ENCODE peak calls at places on chromosomes 3 and 15, in nine cellular contexts. Y is HCT116, W is A549, O is GM12878, U is Panc1, G is GM23338, L is K562, S is SK-N-SH, R is HepG2. Z is an unnamed sample.

GRCh38 chr15:56428821-56429458 is 36.0 kb downstream of the MNS1 start:
- DNase-seq in S (peak), U (peak), W (peak), G (peak), R (peak), Y (peak), O (peak), L (peak), Z (no peak)

GRCh38 chr3:155416500-155417118 is 123.1 kb upstream of the STRIT1 start:
- DNase-seq in R (no peak), L (no peak), U (peak), S (no peak), G (no peak), Y (no peak), W (peak), O (no peak), Z (no peak)

GRCh38 chr15:78929536-78930264 is 15.1 kb downstream of the CTSH start:
- DNase-seq in G (no peak), R (no peak), Y (no peak), S (no peak), W (no peak), O (no peak), U (no peak), L (no peak), Z (no peak)

GRCh38 chr15:63523306-63523990 is 19.1 kb downstream of the USP3 start:
- DNase-seq in U (no peak), L (no peak), R (no peak), O (no peak), Y (no peak), W (no peak), S (no peak), G (no peak), Z (no peak)

GRCh38 chr15:63008333-63009049 is 34.1 kb upstream of the TPM1 start:
- DNase-seq in L (no peak), S (no peak), Y (no peak), G (no peak), U (no peak), W (no peak), R (no peak), O (no peak), Z (no peak)

GRCh38 chr15:100346866-100347512 is 5.2 kb upstream of the ADAMTS17 start:
- DNase-seq in S (no peak), L (no peak), R (no peak), Y (no peak), O (no peak), W (no peak), G (no peak), U (no peak), Z (no peak)

GRCh38 chr3:141412936-141413354 is 44.6 kb downstream of the ZBTB38 start:
- DNase-seq in S (no peak), L (no peak), G (no peak), W (no peak), O (no peak), Y (no peak), U (no peak), R (peak), Z (no peak)

GRCh38 chr3:68972358-68972979 is 40.1 kb upstream of the TAFA4 start:
- DNase-seq in W (peak), O (no peak), U (peak), L (peak), G (peak), S (peak), R (peak), Y (peak), Z (no peak)

GRCh38 chr3:24683511-24684384 is 189.1 kb upstream of the THRB start:
- DNase-seq in L (peak), G (peak), Y (peak), W (peak), R (peak), O (no peak), S (peak), U (peak), Z (no peak)

GRCh38 chr15:99454941-99455795 is 110.6 kb upstream of the MEF2A start:
- DNase-seq in O (no peak), L (no peak), W (no peak), R (peak), U (no peak), S (no peak), Y (peak), G (no peak), Z (no peak)

GRCh38 chr15:29116970-29117700 is 152.5 kb downstream of the NSMCE3 start:
- DNase-seq in G (no peak), O (no peak), S (no peak), Y (no peak), W (no peak), R (no peak), U (no peak), L (no peak), Z (no peak)

GRCh38 chr3:190860531-190860930 is 2.0 kb downstream of the GMNC start:
- DNase-seq in W (no peak), O (no peak), L (no peak), Y (no peak), R (no peak), G (peak), U (no peak), S (no peak), Z (no peak)

GRCh38 chr3:191356586-191357439 is 26.5 kb upstream of the UTS2B start:
- DNase-seq in O (no peak), U (no peak), L (no peak), R (no peak), S (no peak), W (no peak), Y (peak), G (peak), Z (no peak)

GRCh38 chr3:14143271-14143605 is 18.4 kb downstream of the TMEM43 start:
- DNase-seq in L (no peak), W (no peak), R (no peak), S (no peak), Y (no peak), O (no peak), G (no peak), U (no peak), Z (no peak)

GRCh38 chr15:51706347-51706746 is 25.0 kb downstream of the SCG3 start:
- DNase-seq in L (peak), U (no peak), S (peak), G (no peak), W (no peak), Y (no peak), O (no peak), R (no peak), Z (no peak)

GRCh38 chr15:68581725-68582124 is 2.9 kb downstream of the CORO2B start:
- DNase-seq in U (no peak), S (no peak), O (no peak), G (no peak), L (no peak), R (no peak), Y (no peak), W (no peak), Z (no peak)

GRCh38 chr15:76330281-76330680 is 6.3 kb upstream of the ISL2 start:
- DNase-seq in W (peak), L (no peak), R (peak), Y (no peak), G (peak), U (no peak), O (no peak), S (peak), Z (no peak)

GRCh38 chr15:89822951-89823701 is 8.5 kb upstream of the ANPEP start:
- DNase-seq in S (peak), O (no peak), U (no peak), G (no peak), R (no peak), L (no peak), Y (no peak), W (no peak), Z (no peak)

DNA sequence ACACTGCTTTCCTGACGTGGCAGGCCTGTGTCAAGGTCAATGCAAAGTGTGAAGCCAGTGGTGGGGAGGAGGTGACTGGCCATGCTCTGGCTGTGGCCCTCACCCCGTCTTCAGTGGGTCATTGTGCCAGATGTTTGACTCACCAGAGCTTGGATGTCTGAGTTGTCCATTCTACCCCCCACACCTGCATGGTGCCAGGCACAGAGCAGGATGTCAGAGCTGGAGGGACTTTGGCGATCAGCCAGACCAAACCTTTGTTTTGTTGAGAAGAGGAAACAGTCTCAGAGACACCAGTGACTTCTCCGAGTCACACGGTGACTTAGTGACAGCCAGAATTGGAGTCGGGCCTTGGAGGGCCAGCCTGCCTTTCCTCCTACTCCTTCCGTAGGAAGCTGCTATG is 49.5 kb downstream of the SMAD6 start:
- DNase-seq in S (no peak), U (no peak), R (peak), G (no peak), L (no peak), Y (peak), W (no peak), O (no peak), Z (peak)
- H3K27ac ChIP-seq in S (no peak), U (peak), R (no peak), G (no peak), L (no peak), Y (peak), W (peak), O (no peak), Z (no peak)

GRCh38 chr15:88193415-88193814 is 63.1 kb downstream of the NTRK3 start:
- DNase-seq in R (peak), L (peak), U (no peak), O (no peak), G (peak), Y (no peak), S (no peak), W (peak), Z (no peak)
- TF ChIP-seq REST in R (no peak), L (no peak), U (no peak), O (no peak), G (no peak), Y (no peak), S (no peak), W (no peak), Z (no peak)

GRCh38 chr3:184338538-184338945 is 1.1 kb downstream of the FAM131A start:
- DNase-seq in U (no peak), Y (no peak), G (peak), W (no peak), R (no peak), O (no peak), L (no peak), S (peak), Z (no peak)
- H3K4me3 ChIP-seq in U (no peak), Y (no peak), G (peak), W (no peak), R (no peak), O (no peak), L (no peak), S (peak), Z (no peak)

GRCh38 chr3:128808672-128809071 is 70.7 kb upstream of the ACAD9 start:
- DNase-seq in O (no peak), L (no peak), W (no peak), R (no peak), U (no peak), Y (no peak), S (no peak), G (no peak), Z (no peak)
- H3K27ac ChIP-seq in O (no peak), L (no peak), W (no peak), R (no peak), U (no peak), Y (no peak), S (no peak), G (no peak), Z (peak)

DNA sequence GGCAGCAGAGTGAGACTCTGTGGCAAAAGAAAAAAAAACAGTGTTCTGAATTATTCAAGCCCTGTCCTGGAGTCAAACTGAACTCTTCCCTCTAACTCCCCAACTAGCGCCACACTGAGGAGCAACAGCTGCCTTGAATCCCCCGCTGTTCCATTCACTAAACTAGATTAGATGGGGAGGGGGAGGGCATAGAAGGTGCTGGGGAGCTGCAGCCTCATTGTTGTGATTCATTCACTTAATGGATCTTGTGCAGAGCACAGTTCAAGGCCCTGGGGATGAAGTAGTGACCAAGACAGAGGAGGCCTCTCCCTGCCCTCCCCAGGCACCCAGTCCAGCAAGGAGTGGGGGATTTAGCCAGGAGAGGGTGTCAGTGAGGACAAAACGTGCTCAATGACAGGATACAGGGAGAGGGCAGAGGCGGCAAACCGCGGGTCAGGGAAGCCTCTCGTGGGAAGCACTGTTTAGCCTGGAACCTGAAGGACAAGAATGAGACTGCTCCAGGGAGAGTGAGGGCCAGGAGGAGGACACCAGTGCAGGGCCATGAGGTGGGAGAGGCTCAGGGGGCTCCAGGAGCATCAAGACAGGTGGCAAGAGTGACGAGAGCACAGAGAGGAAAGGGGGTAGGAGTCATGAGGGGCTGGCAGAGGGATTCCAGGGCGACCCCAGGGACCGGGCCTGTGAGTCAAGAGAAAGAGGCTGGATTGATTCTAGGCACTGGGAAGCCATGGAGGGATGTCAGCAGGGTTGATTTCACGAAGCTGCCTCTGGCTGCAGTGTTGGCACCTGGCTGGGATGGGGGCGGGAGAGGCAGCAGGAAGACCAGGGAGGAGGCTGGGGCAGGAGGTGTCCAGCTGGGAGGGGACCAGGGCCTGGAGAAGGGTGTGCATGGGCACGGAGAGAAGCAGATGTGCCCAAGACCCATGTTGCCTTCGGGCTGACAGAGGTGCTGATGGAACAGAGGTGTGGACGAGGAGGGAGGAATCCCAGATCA is 31.4 kb downstream of the ALS2CL start:
- DNase-seq in R (no peak), O (no peak), Y (no peak), U (no peak), L (no peak), W (no peak), G (peak), S (peak), Z (no peak)
- TF ChIP-seq REST in R (no peak), O (no peak), Y (no peak), U (no peak), L (no peak), W (no peak), G (no peak), S (no peak), Z (no peak)